ENCODE peak calls at places on chromosome 1, in ten cellular contexts. M is PC-3, K is left ventricle myocardium inferior, Z is neuronal stem cell, P is BE2C, S is astrocyte, Q is PC-9, N is neural progenitor cell, G is aorta, X is esophagus muscularis mucosa. O is an unnamed sample.

GRCh38 chr1:42319128-42319851 is 15.7 kb downstream of the FOXJ3 start:
- DNase-seq in M (no peak), K (no peak), Z (no peak), P (no peak), S (peak; percentile 60), Q (no peak), N (no peak), G (no peak), X (no peak), O (no peak)

GRCh38 chr1:97094257-97094972 is 372.8 kb downstream of the PTBP2 start:
- DNase-seq in M (peak; percentile 86), K (no peak), Z (no peak), P (no peak), S (peak; percentile 98), Q (peak; percentile 1), N (peak; percentile 23), G (no peak), X (no peak), O (no peak)

GRCh38 chr1:78229344-78229743 is 183.6 kb downstream of the GIPC2 start:
- DNase-seq in M (peak; percentile 86), K (no peak), Z (no peak), P (no peak), S (peak; percentile 60), Q (peak; percentile 11), N (no peak), G (no peak), X (no peak), O (no peak)

GRCh38 chr1:60924964-60925798 is 157.2 kb upstream of the NFIA start:
- DNase-seq in M (no peak), K (no peak), Z (no peak), P (peak; percentile 12), S (no peak), Q (peak; percentile 48), N (no peak), G (no peak), X (no peak), O (no peak)

GRCh38 chr1:176450526-176450925 is 12.4 kb upstream of the PAPPA2 start:
- DNase-seq in M (peak; percentile 69), K (no peak), Z (no peak), P (no peak), S (no peak), Q (no peak), N (no peak), G (no peak), X (no peak), O (no peak)

GRCh38 chr1:56908619-56909340 is 54.2 kb downstream of the C8A start:
- DNase-seq in M (no peak), K (no peak), Z (no peak), P (no peak), S (peak; percentile 66), Q (no peak), N (no peak), G (no peak), X (no peak), O (no peak)

GRCh38 chr1:189429610-189430009 is 1048.1 kb downstream of the BRINP3 start:
- DNase-seq in M (peak; percentile 71), K (no peak), Z (peak; percentile 15), P (peak; percentile 44), S (peak; percentile 10), Q (no peak), N (peak; percentile 78), G (no peak), X (no peak), O (no peak)

GRCh38 chr1:4220362-4220761 is 320.3 kb upstream of the C1orf174 start:
- DNase-seq in M (no peak), K (no peak), Z (no peak), P (no peak), S (no peak), Q (no peak), N (no peak), G (no peak), X (peak; percentile 68), O (no peak)

GRCh38 chr1:99808391-99809115 is 41.6 kb upstream of the AGL start:
- DNase-seq in M (peak; percentile 93), K (no peak), Z (peak; percentile 74), P (peak; percentile 67), S (peak; percentile 87), Q (peak; percentile 27), N (peak; percentile 87), G (no peak), X (no peak), O (no peak)

GRCh38 chr1:162094271-162094670 is 24.8 kb downstream of the NOS1AP start:
- DNase-seq in M (peak; percentile 52), K (no peak), Z (no peak), P (no peak), S (peak; percentile 35), Q (no peak), N (no peak), G (no peak), X (no peak), O (no peak)

GRCh38 chr1:234683856-234684632 is 74.1 kb upstream of the IRF2BP2 start:
- DNase-seq in M (peak; percentile 65), K (peak; percentile 60), Z (no peak), P (no peak), S (peak; percentile 56), Q (peak; percentile 56), N (no peak), G (no peak), X (peak; percentile 82), O (peak; percentile 61)

GRCh38 chr1:54861070-54861761 is 25.8 kb downstream of the DHCR24 start:
- DNase-seq in M (peak; percentile 55), K (no peak), Z (no peak), P (no peak), S (no peak), Q (peak; percentile 79), N (no peak), G (no peak), X (no peak), O (no peak)

GRCh38 chr1:31327381-31327780 is 30.5 kb downstream of the ZCCHC17 start:
- DNase-seq in M (no peak), K (no peak), Z (no peak), P (no peak), S (no peak), Q (no peak), N (no peak), G (no peak), X (no peak), O (no peak)

GRCh38 chr1:24908591-24909259 is 21.4 kb downstream of the RUNX3 start:
- DNase-seq in M (no peak), K (no peak), Z (no peak), P (no peak), S (no peak), Q (no peak), N (no peak), G (peak; percentile 29), X (no peak), O (no peak)

DNA sequence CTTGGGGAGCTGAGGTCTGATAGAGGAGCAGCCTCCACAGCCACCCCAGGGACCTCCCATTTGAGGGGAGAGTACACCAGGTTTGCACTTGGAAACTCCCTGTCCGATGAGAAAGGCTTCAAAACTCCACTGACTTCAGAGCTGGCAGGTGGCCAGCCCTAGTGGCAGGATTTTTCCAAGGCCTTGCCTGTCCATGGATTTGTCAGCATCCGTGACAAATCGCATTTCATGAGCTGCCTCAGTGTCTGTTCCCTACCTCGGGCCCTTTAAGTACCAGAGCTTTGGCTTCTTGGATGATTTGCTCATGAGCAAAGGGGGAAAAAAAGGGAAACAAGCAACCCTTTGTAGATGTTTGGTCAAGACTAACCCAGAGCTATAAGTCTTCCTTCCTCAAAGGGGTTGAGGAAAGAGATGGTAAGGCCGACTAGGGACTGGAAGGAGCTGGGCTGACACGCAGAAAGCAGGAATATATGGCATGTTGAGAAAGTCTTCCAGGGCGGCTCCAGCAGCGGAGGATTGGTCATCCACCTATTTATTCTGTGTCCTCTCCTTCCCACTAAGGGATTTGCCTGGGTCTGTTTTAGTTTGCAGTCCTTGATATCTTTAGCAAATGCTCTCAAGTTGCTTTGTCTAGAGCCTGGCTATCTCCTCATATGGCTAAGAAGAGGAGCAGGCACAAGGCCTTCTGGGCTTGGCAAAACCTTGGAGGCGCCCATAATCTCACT is 2.7 kb upstream of the HSPG2 start:
- DNase-seq in M (peak; percentile 93), K (peak; percentile 89), Z (no peak), P (peak; percentile 68), S (peak; percentile 97), Q (peak; percentile 74), N (no peak), G (peak; percentile 94), X (peak; percentile 96), O (peak; percentile 76)
- H3K4me1 ChIP-seq in M (peaks cover 31% of the 10 kb centered on the region), K (peaks cover 94% of the 10 kb centered on the region), Z (peaks cover 43% of the 10 kb centered on the region), P (peaks cover 7% of the 10 kb centered on the region), S (peaks cover 61% of the 10 kb centered on the region), Q (peaks cover 30% of the 10 kb centered on the region), N (peaks cover 57% of the 10 kb centered on the region), G (peaks cover 3% of the 10 kb centered on the region), X (peaks cover 83% of the 10 kb centered on the region), O (no peaks in the 10 kb centered on the region)

GRCh38 chr1:23099171-23099536 is 69.5 kb downstream of the LUZP1 start:
- DNase-seq in M (no peak), K (no peak), Z (no peak), P (no peak), S (no peak), Q (no peak), N (no peak), G (no peak), X (no peak), O (no peak)
- H3K4me3 ChIP-seq in M (no peak overlapping the region), K (no peak overlapping the region), Z (no peak overlapping the region), P (no peak overlapping the region), S (no peak overlapping the region), Q (no peak overlapping the region), N (no peak overlapping the region), G (no peak overlapping the region), X (no peak overlapping the region), O (no peak overlapping the region)

DNA sequence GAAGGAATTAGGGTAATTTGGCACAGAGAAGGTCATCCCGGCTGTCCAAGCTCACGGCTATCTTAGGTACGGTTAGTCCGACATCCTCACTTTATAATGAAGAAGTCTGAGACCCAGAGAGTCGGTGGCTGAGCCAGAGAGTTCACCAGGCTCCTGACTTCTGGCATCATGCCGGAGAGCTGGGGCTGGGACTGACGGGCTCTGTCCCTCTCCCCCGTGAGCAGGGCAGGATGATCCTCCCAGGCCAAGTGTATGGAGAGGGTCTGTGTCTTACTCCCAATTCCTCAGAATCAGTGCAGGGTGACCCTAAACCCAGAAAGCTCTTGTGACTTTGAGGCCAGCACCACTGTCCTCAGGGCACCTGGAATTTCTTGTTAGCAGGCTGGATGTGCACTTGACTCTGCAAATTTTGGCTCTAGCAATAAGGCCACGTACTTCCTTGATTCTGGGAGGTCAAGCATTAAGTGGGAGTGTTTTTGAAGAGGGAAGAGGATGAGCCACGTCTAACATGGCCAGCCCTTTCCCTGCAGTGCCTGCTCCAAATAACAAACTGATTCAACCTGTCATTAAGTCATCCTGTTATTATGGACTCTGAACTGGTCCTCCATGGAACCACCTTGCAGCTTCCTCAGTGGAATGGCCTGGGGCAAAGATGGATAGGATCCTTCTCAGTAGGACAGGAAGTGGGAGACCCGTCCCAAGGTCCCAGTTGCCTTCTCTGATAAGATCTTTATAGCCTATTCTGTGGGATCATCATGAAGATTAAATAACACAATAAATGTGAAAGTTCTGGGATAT is 20.7 kb upstream of the BTG2 start:
- DNase-seq in M (no peak), K (no peak), Z (no peak), P (no peak), S (no peak), Q (no peak), N (no peak), G (no peak), X (no peak), O (no peak)
- H3K4me1 ChIP-seq in M (peaks cover 5% of the 10 kb centered on the region), K (peaks cover 90% of the 10 kb centered on the region), Z (peaks cover 24% of the 10 kb centered on the region), P (peaks cover 27% of the 10 kb centered on the region), S (peaks cover 3% of the 10 kb centered on the region), Q (no peaks in the 10 kb centered on the region), N (peaks cover 38% of the 10 kb centered on the region), G (no peaks in the 10 kb centered on the region), X (peaks cover 74% of the 10 kb centered on the region), O (no peaks in the 10 kb centered on the region)

DNA sequence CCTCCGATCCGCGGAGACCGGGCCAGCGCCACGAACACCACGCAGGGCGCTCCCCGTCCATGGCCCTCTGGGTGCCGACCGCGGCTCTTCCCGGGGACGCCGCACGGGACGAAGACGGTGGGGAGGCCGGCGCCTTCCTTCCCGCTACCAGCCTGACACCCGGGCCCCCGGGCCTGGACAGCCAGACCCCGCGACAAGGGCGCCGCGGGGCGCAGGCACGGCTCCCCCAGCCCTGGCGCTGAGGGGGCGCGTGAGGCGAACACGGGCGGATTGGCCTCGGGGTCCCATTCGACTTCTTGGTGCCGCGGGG is 629 bp upstream of the NOC2L start:
- DNase-seq in M (no peak), K (no peak), Z (no peak), P (no peak), S (no peak), Q (no peak), N (no peak), G (no peak), X (no peak), O (no peak)
- H3K4me3 ChIP-seq in M (peak overlapping the region; percentile 70), K (peak overlapping the region; percentile 100), Z (no peak overlapping the region), P (no peak overlapping the region), S (no peak overlapping the region), Q (peak overlapping the region; percentile 65), N (no peak overlapping the region), G (no peak overlapping the region), X (peak overlapping the region; percentile 97), O (no peak overlapping the region)

O was measured in right lobe of liver.